ENCODE peak calls at places on chromosomes 1 and 21, in five cellular contexts. R, N, F, W and E are unnamed samples.

GRCh38 chr21:45211661-45212060 is 76.0 kb downstream of the POFUT2 start:
- DNase-seq in R (no peak), N (no peak), F (no peak), W (no peak), E (no peak)

GRCh38 chr1:37763791-37764741 is 854 bp downstream of the EPHA10 start:
- DNase-seq in R (no peak), N (no peak), F (peak), W (peak), E (peak)

GRCh38 chr1:226938903-226939438 is 1.1 kb upstream of the COQ8A start:
- DNase-seq in R (peak), N (no peak), F (no peak), W (peak), E (no peak)

GRCh38 chr1:199979071-199979470 is 48.4 kb upstream of the NR5A2 start:
- DNase-seq in R (no peak), N (no peak), F (no peak), W (no peak), E (no peak)

GRCh38 chr1:164726235-164726634 is 167.3 kb downstream of the PBX1 start:
- DNase-seq in R (no peak), N (no peak), F (no peak), W (peak), E (no peak)

GRCh38 chr1:67764674-67765073 is 68.6 kb downstream of the GNG12 start:
- DNase-seq in R (no peak), N (no peak), F (no peak), W (peak), E (no peak)

GRCh38 chr1:60196026-60196425 is 122.5 kb upstream of the C1orf87 start:
- DNase-seq in R (no peak), N (no peak), F (no peak), W (no peak), E (no peak)

GRCh38 chr1:87586501-87586900 is 257.8 kb downstream of the LMO4 start:
- DNase-seq in R (no peak), N (no peak), F (no peak), W (no peak), E (no peak)

GRCh38 chr1:13543927-13544556 is 30.2 kb upstream of the LRRC38 start:
- DNase-seq in R (no peak), N (no peak), F (no peak), W (no peak), E (no peak)

GRCh38 chr1:118246646-118247045 is 61.6 kb upstream of the SPAG17 start:
- DNase-seq in R (no peak), N (no peak), F (no peak), W (no peak), E (no peak)

GRCh38 chr1:245277276-245277675 is 122.5 kb downstream of the KIF26B start:
- DNase-seq in R (no peak), N (no peak), F (peak), W (no peak), E (no peak)

GRCh38 chr1:154485106-154485505 is 16.9 kb upstream of the TDRD10 start:
- DNase-seq in R (no peak), N (no peak), F (no peak), W (no peak), E (no peak)

GRCh38 chr1:164707868-164708331 is 148.9 kb downstream of the PBX1 start:
- DNase-seq in R (no peak), N (no peak), F (no peak), W (peak), E (no peak)

GRCh38 chr1:222989443-222989842 is 153.6 kb downstream of the TLR5 start:
- DNase-seq in R (no peak), N (no peak), F (no peak), W (no peak), E (no peak)

GRCh38 chr1:180267211-180267561 is 37.1 kb downstream of the LHX4 start:
- DNase-seq in R (peak), N (no peak), F (no peak), W (no peak), E (no peak)

GRCh38 chr1:207698822-207699483 is 52.9 kb upstream of the CD46 start:
- DNase-seq in R (no peak), N (no peak), F (peak), W (peak), E (no peak)

GRCh38 chr1:51420867-51421627 is 90.7 kb upstream of the TTC39A start:
- DNase-seq in R (no peak), N (no peak), F (no peak), W (no peak), E (no peak)

GRCh38 chr1:62682531-62682930 is 5.7 kb downstream of the DOCK7 start:
- DNase-seq in R (no peak), N (no peak), F (no peak), W (peak), E (no peak)

GRCh38 chr1:22024485-22025367 is 23.3 kb downstream of the CELA3A start:
- DNase-seq in R (peak), N (peak), F (peak), W (peak), E (peak)

GRCh38 chr1:203051841-203052324 is 25.6 kb downstream of the PPFIA4 start:
- DNase-seq in R (no peak), N (no peak), F (no peak), W (no peak), E (no peak)

GRCh38 chr1:193179094-193179493 is 7.3 kb downstream of the B3GALT2 start:
- DNase-seq in R (no peak), N (no peak), F (no peak), W (no peak), E (no peak)

GRCh38 chr21:46424621-46425020 is 34.1 kb upstream of the DIP2A start:
- DNase-seq in R (no peak), N (no peak), F (no peak), W (no peak), E (no peak)

GRCh38 chr1:93620169-93620840 is 61.3 kb downstream of the BCAR3 start:
- DNase-seq in R (no peak), N (no peak), F (no peak), W (no peak), E (no peak)

GRCh38 chr1:37315236-37315870 is 159.0 kb upstream of the ZC3H12A start:
- DNase-seq in R (no peak), N (no peak), F (no peak), W (no peak), E (no peak)

GRCh38 chr21:36535618-36536241 is 55.8 kb upstream of the CLDN14 start:
- DNase-seq in R (peak), N (peak), F (peak), W (no peak), E (peak)

GRCh38 chr1:56409112-56409691 is 170.2 kb downstream of the PLPP3 start:
- DNase-seq in R (no peak), N (no peak), F (peak), W (no peak), E (peak)

GRCh38 chr1:231161711-231162299 is at the start of gene TRIM67:
- DNase-seq in R (no peak), N (peak), F (no peak), W (no peak), E (no peak)

GRCh38 chr1:231160851-231161710 is 777 bp upstream of the TRIM67 start:
- DNase-seq in R (no peak), N (no peak), F (no peak), W (no peak), E (no peak)

GRCh38 chr1:231162970-231163830 is 1.3 kb downstream of the TRIM67 start:
- DNase-seq in R (no peak), N (peak), F (no peak), W (no peak), E (peak)

GRCh38 chr1:231163831-231164427 is 2.1 kb downstream of the TRIM67 start:
- DNase-seq in R (no peak), N (no peak), F (no peak), W (no peak), E (no peak)

GRCh38 chr1:231162300-231162969 is 577 bp downstream of the TRIM67 start:
- DNase-seq in R (no peak), N (peak), F (no peak), W (peak), E (peak)
- TF ChIP-seq CTCF in R (no peak), N (no peak), F (no peak), W (no peak), E (no peak)

DNA sequence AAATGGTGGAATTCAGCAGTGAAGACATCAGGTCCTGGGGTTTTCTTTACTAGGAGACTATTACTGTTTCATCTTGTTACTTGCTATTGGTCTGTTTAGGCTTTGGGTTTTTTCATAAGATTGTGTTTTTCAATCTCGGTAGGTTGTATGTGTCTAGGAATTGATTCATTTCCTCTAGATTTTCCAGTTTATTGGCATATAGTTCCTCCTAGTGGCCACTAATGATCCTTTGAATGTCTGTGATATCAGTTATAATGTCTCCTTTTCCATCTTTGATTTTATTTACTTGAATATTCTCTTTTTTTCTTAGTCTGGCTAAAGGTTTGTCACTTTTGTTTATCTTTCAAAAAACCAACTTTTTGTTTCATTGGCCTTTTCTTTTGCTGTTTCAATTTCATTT is 233.0 kb downstream of the RWDD3 start:
- DNase-seq in R (no peak), N (no peak), F (no peak), W (no peak), E (no peak)
- TF ChIP-seq CTCF in R (no peak), N (no peak), F (no peak), W (peak), E (no peak)

GRCh38 chr1:17375651-17376050 is 3.7 kb downstream of the PADI6 start:
- DNase-seq in R (no peak), N (no peak), F (no peak), W (no peak), E (no peak)

GRCh38 chr1:17372955-17373354 is 959 bp downstream of the PADI6 start:
- DNase-seq in R (no peak), N (no peak), F (no peak), W (no peak), E (no peak)

GRCh38 chr1:17369466-17369865 is 2.5 kb upstream of the PADI6 start:
- DNase-seq in R (no peak), N (no peak), F (no peak), W (no peak), E (no peak)

GRCh38 chr1:17371896-17372295 is at the start of gene PADI6:
- DNase-seq in R (no peak), N (no peak), F (no peak), W (no peak), E (no peak)

DNA sequence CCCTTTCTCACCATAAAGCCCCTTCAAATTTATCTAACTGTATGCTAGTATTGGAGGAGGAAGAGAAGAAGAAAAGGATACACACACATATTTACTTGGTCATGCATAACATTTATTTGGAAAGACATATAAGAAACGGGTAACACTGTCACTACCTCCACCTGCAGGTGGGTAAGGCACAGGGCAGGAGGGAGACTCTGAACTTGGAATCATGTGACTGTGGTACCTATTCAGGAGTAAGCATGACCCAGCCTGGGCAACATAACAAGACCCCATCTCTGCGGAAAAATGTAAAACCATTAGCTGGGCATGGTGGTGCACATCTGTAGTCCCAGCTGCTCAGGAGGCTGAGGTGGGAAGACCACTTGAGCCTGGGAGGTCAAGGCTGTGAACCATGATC is 1.4 kb upstream of the PADI6 start:
- DNase-seq in R (no peak), N (no peak), F (peak), W (no peak), E (no peak)
- TF ChIP-seq CTCF in R (no peak), N (peak), F (peak), W (peak), E (no peak)

GRCh38 chr1:14608308-14608707 is 9.8 kb downstream of the KAZN start:
- DNase-seq in R (no peak), N (no peak), F (no peak), W (no peak), E (no peak)
- TF ChIP-seq CTCF in R (no peak), N (peak), F (no peak), W (no peak), E (no peak)

GRCh38 chr21:32559004-32559610 is 26.2 kb downstream of the TCP10L start:
- DNase-seq in R (no peak), N (no peak), F (no peak), W (no peak), E (no peak)

GRCh38 chr21:32565856-32566465 is 19.4 kb downstream of the TCP10L start:
- DNase-seq in R (no peak), N (no peak), F (no peak), W (peak), E (no peak)

GRCh38 chr21:32560896-32561295 is 24.4 kb downstream of the TCP10L start:
- DNase-seq in R (no peak), N (no peak), F (no peak), W (no peak), E (no peak)

GRCh38 chr21:32562915-32563314 is 22.4 kb downstream of the TCP10L start:
- DNase-seq in R (no peak), N (no peak), F (no peak), W (peak), E (no peak)

GRCh38 chr21:32562426-32562825 is 22.9 kb downstream of the TCP10L start:
- DNase-seq in R (no peak), N (no peak), F (no peak), W (peak), E (no peak)
- TF ChIP-seq CTCF in R (peak), N (peak), F (no peak), W (peak), E (no peak)

DNA sequence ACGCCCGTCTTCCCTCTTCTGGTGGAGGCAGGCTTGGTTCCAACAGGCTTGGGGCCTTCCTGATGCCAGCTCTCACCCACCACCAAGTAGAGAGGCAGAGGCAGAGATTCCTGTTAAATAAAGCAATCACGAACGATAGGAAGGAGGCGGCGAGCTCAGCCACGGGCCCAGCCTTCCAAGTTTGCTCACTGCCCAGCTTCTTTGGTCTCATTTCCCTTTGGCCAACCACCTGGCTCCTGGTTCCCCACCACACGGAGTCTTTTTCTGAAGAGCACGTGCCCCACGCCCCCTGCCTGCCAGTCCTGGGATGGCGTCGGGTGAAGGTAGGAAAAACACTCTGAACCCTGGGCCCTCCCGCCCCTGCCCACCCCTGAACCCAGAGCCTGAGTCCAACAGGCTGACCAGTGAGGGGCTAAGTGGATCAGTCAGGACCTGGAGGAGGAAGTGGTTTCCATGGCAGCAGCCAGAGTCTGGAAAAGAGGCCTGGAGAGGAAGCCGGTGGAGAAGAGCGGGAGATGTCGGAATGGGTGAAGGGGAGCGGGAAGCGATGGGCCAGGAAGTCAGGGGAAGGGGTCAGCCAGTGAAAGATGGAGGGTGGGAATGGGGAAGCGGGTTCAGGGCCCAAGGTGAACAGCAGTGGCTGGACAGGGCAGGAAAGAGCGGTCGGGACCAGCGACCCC is 158.2 kb upstream of the KLHDC7A start:
- DNase-seq in R (no peak), N (no peak), F (peak), W (no peak), E (no peak)
- TF ChIP-seq CTCF in R (no peak), N (peak), F (peak), W (no peak), E (no peak)

DNA sequence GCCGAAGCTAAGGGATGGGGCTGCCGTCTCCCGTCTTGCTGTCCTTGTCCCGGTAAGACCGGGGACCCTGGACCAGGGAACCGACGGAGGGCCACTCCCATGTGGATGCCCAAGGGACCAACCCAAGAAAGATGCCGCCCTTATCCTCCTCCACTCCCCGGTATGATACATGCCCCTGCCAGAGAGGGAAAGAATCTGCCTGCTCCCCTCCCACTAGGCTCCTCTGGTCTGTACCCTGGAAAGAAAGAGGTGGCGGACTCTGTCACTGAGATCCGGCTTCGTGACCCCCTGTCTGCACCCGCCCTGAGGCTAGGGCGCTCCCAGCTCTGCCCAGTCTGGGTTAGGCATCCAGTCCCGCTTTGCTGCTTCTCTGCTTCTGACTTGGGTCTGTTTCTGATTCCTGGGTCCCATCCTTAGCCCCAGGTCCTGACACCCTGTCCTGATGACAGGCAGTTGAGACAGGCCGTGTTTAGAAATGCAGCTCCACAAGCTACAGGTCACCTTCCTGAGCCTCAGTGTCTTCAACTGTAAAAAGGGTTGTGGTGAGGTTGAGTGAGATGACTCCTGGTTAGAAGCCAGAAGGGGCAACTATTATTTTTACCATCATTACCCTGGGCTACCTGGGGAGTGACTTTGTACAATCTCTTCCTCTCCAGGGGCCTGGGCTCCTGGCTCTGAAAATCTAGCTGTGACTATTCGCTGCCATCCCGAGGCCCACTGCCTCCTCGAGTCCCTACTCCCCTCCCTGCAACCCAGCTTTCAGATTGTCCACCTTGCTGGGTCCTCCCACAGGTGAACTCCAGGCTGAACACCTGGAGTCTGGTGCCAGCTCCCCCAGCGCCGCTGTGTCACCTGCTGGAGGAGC is 3.7 kb downstream of the MATN1 start:
- DNase-seq in R (no peak), N (no peak), F (peak), W (peak), E (no peak)
- TF ChIP-seq CTCF in R (no peak), N (no peak), F (no peak), W (no peak), E (no peak)

GRCh38 chr1:235357485-235358378 is 9.5 kb upstream of the TBCE start:
- DNase-seq in R (no peak), N (no peak), F (no peak), W (no peak), E (no peak)
- TF ChIP-seq CTCF in R (no peak), N (no peak), F (no peak), W (no peak), E (no peak)

GRCh38 chr1:86169625-86170024 is 13.1 kb upstream of the COL24A1 start:
- DNase-seq in R (no peak), N (no peak), F (no peak), W (no peak), E (no peak)
- TF ChIP-seq CTCF in R (no peak), N (no peak), F (no peak), W (peak), E (no peak)